ENCODE peak calls at places on chromosomes 13 and 19, in seven cellular contexts. One of them, this sample, is unnamed.

GRCh38 chr19:18698321-18699167 is 15.1 kb downstream of the CRTC1 start:
- DNase-seq in effector memory CD4-positive, alpha-beta T cell: no peak
- DNase-seq in testis: no peak
- DNase-seq in psoas muscle: no peak
- DNase-seq in body of pancreas: no peak
- DNase-seq in lung: no peak
- DNase-seq in cardiac fibroblast: no peak
- DNase-seq in this sample: no peak

GRCh38 chr13:48074006-48074405 is 20.9 kb downstream of the MED4 start:
- DNase-seq in effector memory CD4-positive, alpha-beta T cell: no peak
- DNase-seq in testis: no peak
- DNase-seq in psoas muscle: no peak
- DNase-seq in body of pancreas: no peak
- DNase-seq in lung: no peak
- DNase-seq in cardiac fibroblast: no peak
- DNase-seq in this sample: no peak

GRCh38 chr19:6774821-6775707 is 2.6 kb downstream of the VAV1 start:
- DNase-seq in effector memory CD4-positive, alpha-beta T cell: no peak
- DNase-seq in testis: no peak
- DNase-seq in psoas muscle: no peak
- DNase-seq in body of pancreas: no peak
- DNase-seq in lung: no peak
- DNase-seq in cardiac fibroblast: peak
- DNase-seq in this sample: no peak

GRCh38 chr19:34184880-34185491 is 12.7 kb downstream of the LSM14A start:
- DNase-seq in effector memory CD4-positive, alpha-beta T cell: no peak
- DNase-seq in testis: no peak
- DNase-seq in psoas muscle: no peak
- DNase-seq in body of pancreas: no peak
- DNase-seq in lung: no peak
- DNase-seq in cardiac fibroblast: peak
- DNase-seq in this sample: no peak

GRCh38 chr13:38590230-38590629 is 96.6 kb upstream of the FREM2 start:
- DNase-seq in effector memory CD4-positive, alpha-beta T cell: no peak
- DNase-seq in testis: no peak
- DNase-seq in psoas muscle: no peak
- DNase-seq in body of pancreas: no peak
- DNase-seq in lung: no peak
- DNase-seq in cardiac fibroblast: no peak
- DNase-seq in this sample: no peak

GRCh38 chr19:51127755-51128154 is 3.0 kb downstream of the SIGLEC9 start:
- DNase-seq in effector memory CD4-positive, alpha-beta T cell: no peak
- DNase-seq in testis: no peak
- DNase-seq in psoas muscle: no peak
- DNase-seq in body of pancreas: no peak
- DNase-seq in lung: no peak
- DNase-seq in cardiac fibroblast: peak
- DNase-seq in this sample: no peak

GRCh38 chr19:48822514-48822913 is 11.7 kb upstream of the BCAT2 start:
- DNase-seq in effector memory CD4-positive, alpha-beta T cell: no peak
- DNase-seq in testis: no peak
- DNase-seq in psoas muscle: no peak
- DNase-seq in body of pancreas: no peak
- DNase-seq in lung: no peak
- DNase-seq in cardiac fibroblast: no peak
- DNase-seq in this sample: no peak

GRCh38 chr19:33905473-33905936 is 108.8 kb downstream of the KCTD15 start:
- DNase-seq in effector memory CD4-positive, alpha-beta T cell: no peak
- DNase-seq in testis: no peak
- DNase-seq in psoas muscle: peak
- DNase-seq in body of pancreas: peak
- DNase-seq in lung: no peak
- DNase-seq in cardiac fibroblast: peak
- DNase-seq in this sample: no peak

GRCh38 chr13:82356667-82357066 is 1525.6 kb downstream of the SLITRK1 start:
- DNase-seq in effector memory CD4-positive, alpha-beta T cell: no peak
- DNase-seq in testis: no peak
- DNase-seq in psoas muscle: no peak
- DNase-seq in body of pancreas: no peak
- DNase-seq in lung: no peak
- DNase-seq in cardiac fibroblast: peak
- DNase-seq in this sample: no peak

GRCh38 chr13:94369862-94370491 is 109.5 kb downstream of the DCT start:
- DNase-seq in effector memory CD4-positive, alpha-beta T cell: no peak
- DNase-seq in testis: peak
- DNase-seq in psoas muscle: no peak
- DNase-seq in body of pancreas: no peak
- DNase-seq in lung: no peak
- DNase-seq in cardiac fibroblast: peak
- DNase-seq in this sample: no peak

GRCh38 chr19:8145969-8146368 is 3.4 kb downstream of the FBN3 start:
- DNase-seq in effector memory CD4-positive, alpha-beta T cell: no peak
- DNase-seq in testis: no peak
- DNase-seq in psoas muscle: no peak
- DNase-seq in body of pancreas: peak
- DNase-seq in lung: no peak
- DNase-seq in cardiac fibroblast: no peak
- DNase-seq in this sample: no peak

GRCh38 chr13:24618219-24618955 is 61.8 kb upstream of the ATP12A start:
- DNase-seq in effector memory CD4-positive, alpha-beta T cell: peak
- DNase-seq in testis: no peak
- DNase-seq in psoas muscle: no peak
- DNase-seq in body of pancreas: no peak
- DNase-seq in lung: no peak
- DNase-seq in cardiac fibroblast: no peak
- DNase-seq in this sample: no peak

GRCh38 chr19:21580101-21580500 is 74.7 kb downstream of the ZNF429 start:
- DNase-seq in effector memory CD4-positive, alpha-beta T cell: no peak
- DNase-seq in testis: no peak
- DNase-seq in psoas muscle: no peak
- DNase-seq in body of pancreas: no peak
- DNase-seq in lung: no peak
- DNase-seq in cardiac fibroblast: no peak
- DNase-seq in this sample: no peak

GRCh38 chr19:32642771-32643170 is 32.2 kb downstream of the ANKRD27 start:
- DNase-seq in effector memory CD4-positive, alpha-beta T cell: peak
- DNase-seq in testis: no peak
- DNase-seq in psoas muscle: no peak
- DNase-seq in body of pancreas: no peak
- DNase-seq in lung: no peak
- DNase-seq in cardiac fibroblast: no peak
- DNase-seq in this sample: no peak

GRCh38 chr13:44757671-44758070 is 181.5 kb upstream of the TSC22D1 start:
- DNase-seq in effector memory CD4-positive, alpha-beta T cell: no peak
- DNase-seq in testis: no peak
- DNase-seq in psoas muscle: no peak
- DNase-seq in body of pancreas: no peak
- DNase-seq in lung: no peak
- DNase-seq in cardiac fibroblast: no peak
- DNase-seq in this sample: no peak

GRCh38 chr19:54481326-54481930 is 8.3 kb upstream of the CDC42EP5 start:
- DNase-seq in effector memory CD4-positive, alpha-beta T cell: no peak
- DNase-seq in testis: peak
- DNase-seq in psoas muscle: no peak
- DNase-seq in body of pancreas: peak
- DNase-seq in lung: no peak
- DNase-seq in cardiac fibroblast: peak
- DNase-seq in this sample: no peak
- H3K4me3 ChIP-seq in effector memory CD4-positive, alpha-beta T cell: no peak
- H3K4me3 ChIP-seq in testis: no peak
- H3K4me3 ChIP-seq in psoas muscle: no peak
- H3K4me3 ChIP-seq in body of pancreas: no peak
- H3K4me3 ChIP-seq in lung: no peak
- H3K4me3 ChIP-seq in cardiac fibroblast: no peak
- H3K4me3 ChIP-seq in this sample: no peak

GRCh38 chr19:58560921-58561320 is 2.5 kb upstream of the UBE2M start:
- DNase-seq in effector memory CD4-positive, alpha-beta T cell: no peak
- DNase-seq in testis: no peak
- DNase-seq in psoas muscle: peak
- DNase-seq in body of pancreas: no peak
- DNase-seq in lung: no peak
- DNase-seq in cardiac fibroblast: no peak
- DNase-seq in this sample: no peak

GRCh38 chr19:58558623-58559274 is 338 bp upstream of the UBE2M start:
- DNase-seq in effector memory CD4-positive, alpha-beta T cell: peak
- DNase-seq in testis: peak
- DNase-seq in psoas muscle: peak
- DNase-seq in body of pancreas: peak
- DNase-seq in lung: peak
- DNase-seq in cardiac fibroblast: peak
- DNase-seq in this sample: peak

GRCh38 chr19:58561373-58562125 is 3.1 kb upstream of the UBE2M start:
- DNase-seq in effector memory CD4-positive, alpha-beta T cell: no peak
- DNase-seq in testis: no peak
- DNase-seq in psoas muscle: peak
- DNase-seq in body of pancreas: no peak
- DNase-seq in lung: no peak
- DNase-seq in cardiac fibroblast: no peak
- DNase-seq in this sample: no peak

GRCh38 chr19:58559275-58560006 is 1.0 kb upstream of the UBE2M start:
- DNase-seq in effector memory CD4-positive, alpha-beta T cell: no peak
- DNase-seq in testis: peak
- DNase-seq in psoas muscle: peak
- DNase-seq in body of pancreas: peak
- DNase-seq in lung: peak
- DNase-seq in cardiac fibroblast: peak
- DNase-seq in this sample: peak

GRCh38 chr19:58560007-58560887 is 1.8 kb upstream of the UBE2M start:
- DNase-seq in effector memory CD4-positive, alpha-beta T cell: no peak
- DNase-seq in testis: no peak
- DNase-seq in psoas muscle: peak
- DNase-seq in body of pancreas: no peak
- DNase-seq in lung: no peak
- DNase-seq in cardiac fibroblast: no peak
- DNase-seq in this sample: no peak
- H3K4me3 ChIP-seq in effector memory CD4-positive, alpha-beta T cell: peak
- H3K4me3 ChIP-seq in testis: peak
- H3K4me3 ChIP-seq in psoas muscle: peak
- H3K4me3 ChIP-seq in body of pancreas: no peak
- H3K4me3 ChIP-seq in lung: no peak
- H3K4me3 ChIP-seq in cardiac fibroblast: peak
- H3K4me3 ChIP-seq in this sample: peak

GRCh38 chr19:37981785-37982475 is 74.9 kb downstream of the SIPA1L3 start:
- DNase-seq in effector memory CD4-positive, alpha-beta T cell: no peak
- DNase-seq in testis: no peak
- DNase-seq in psoas muscle: no peak
- DNase-seq in body of pancreas: peak
- DNase-seq in lung: no peak
- DNase-seq in cardiac fibroblast: no peak
- DNase-seq in this sample: no peak
- H3K4me3 ChIP-seq in effector memory CD4-positive, alpha-beta T cell: no peak
- H3K4me3 ChIP-seq in testis: no peak
- H3K4me3 ChIP-seq in psoas muscle: no peak
- H3K4me3 ChIP-seq in body of pancreas: no peak
- H3K4me3 ChIP-seq in lung: no peak
- H3K4me3 ChIP-seq in cardiac fibroblast: no peak
- H3K4me3 ChIP-seq in this sample: no peak

GRCh38 chr13:56909896-56910600 is 230.7 kb upstream of the PRR20A start:
- DNase-seq in effector memory CD4-positive, alpha-beta T cell: no peak
- DNase-seq in testis: peak
- DNase-seq in psoas muscle: no peak
- DNase-seq in body of pancreas: no peak
- DNase-seq in lung: no peak
- DNase-seq in cardiac fibroblast: no peak
- DNase-seq in this sample: no peak

GRCh38 chr13:56906909-56907308 is 233.8 kb upstream of the PRR20A start:
- DNase-seq in effector memory CD4-positive, alpha-beta T cell: no peak
- DNase-seq in testis: no peak
- DNase-seq in psoas muscle: no peak
- DNase-seq in body of pancreas: no peak
- DNase-seq in lung: no peak
- DNase-seq in cardiac fibroblast: no peak
- DNase-seq in this sample: no peak

GRCh38 chr13:56903710-56904109 is 237.0 kb upstream of the PRR20A start:
- DNase-seq in effector memory CD4-positive, alpha-beta T cell: no peak
- DNase-seq in testis: no peak
- DNase-seq in psoas muscle: no peak
- DNase-seq in body of pancreas: no peak
- DNase-seq in lung: no peak
- DNase-seq in cardiac fibroblast: no peak
- DNase-seq in this sample: no peak

GRCh38 chr13:56902276-56902675 is 238.4 kb upstream of the PRR20A start:
- DNase-seq in effector memory CD4-positive, alpha-beta T cell: no peak
- DNase-seq in testis: no peak
- DNase-seq in psoas muscle: no peak
- DNase-seq in body of pancreas: no peak
- DNase-seq in lung: no peak
- DNase-seq in cardiac fibroblast: no peak
- DNase-seq in this sample: no peak

DNA sequence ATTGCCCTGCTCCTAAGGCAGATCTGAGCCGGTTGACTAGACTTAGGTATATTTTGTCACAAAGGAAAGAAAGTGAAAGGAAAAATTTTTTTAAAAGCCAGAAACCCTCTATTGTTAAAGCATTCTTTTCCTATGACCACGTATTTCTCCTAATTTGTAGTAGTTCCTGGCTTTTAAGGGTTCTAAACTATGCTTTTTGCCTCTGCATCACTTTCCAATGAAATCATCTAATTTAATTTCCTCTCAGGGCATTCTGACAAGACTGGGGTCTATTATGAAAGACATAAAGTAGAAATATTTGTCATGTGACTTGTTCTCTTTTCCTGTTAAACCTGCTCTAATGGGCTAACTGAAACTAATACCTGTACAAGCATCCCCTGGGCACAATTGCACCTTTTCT is 233.0 kb upstream of the PRR20A start:
- DNase-seq in effector memory CD4-positive, alpha-beta T cell: no peak
- DNase-seq in testis: no peak
- DNase-seq in psoas muscle: no peak
- DNase-seq in body of pancreas: no peak
- DNase-seq in lung: no peak
- DNase-seq in cardiac fibroblast: no peak
- DNase-seq in this sample: no peak
- H3K4me3 ChIP-seq in effector memory CD4-positive, alpha-beta T cell: no peak
- H3K4me3 ChIP-seq in testis: no peak
- H3K4me3 ChIP-seq in psoas muscle: no peak
- H3K4me3 ChIP-seq in body of pancreas: no peak
- H3K4me3 ChIP-seq in lung: no peak
- H3K4me3 ChIP-seq in cardiac fibroblast: no peak
- H3K4me3 ChIP-seq in this sample: no peak

GRCh38 chr19:11337080-11337479 is 2.4 kb downstream of the RAB3D start:
- DNase-seq in effector memory CD4-positive, alpha-beta T cell: no peak
- DNase-seq in testis: no peak
- DNase-seq in psoas muscle: no peak
- DNase-seq in body of pancreas: no peak
- DNase-seq in lung: no peak
- DNase-seq in cardiac fibroblast: no peak
- DNase-seq in this sample: no peak

GRCh38 chr19:11339254-11340098 is at the start of gene RAB3D:
- DNase-seq in effector memory CD4-positive, alpha-beta T cell: peak
- DNase-seq in testis: peak
- DNase-seq in psoas muscle: peak
- DNase-seq in body of pancreas: peak
- DNase-seq in lung: peak
- DNase-seq in cardiac fibroblast: peak
- DNase-seq in this sample: no peak

GRCh38 chr19:11338164-11338563 is 1.3 kb downstream of the RAB3D start:
- DNase-seq in effector memory CD4-positive, alpha-beta T cell: no peak
- DNase-seq in testis: no peak
- DNase-seq in psoas muscle: no peak
- DNase-seq in body of pancreas: no peak
- DNase-seq in lung: no peak
- DNase-seq in cardiac fibroblast: no peak
- DNase-seq in this sample: no peak

GRCh38 chr19:11335449-11336146 is 3.9 kb downstream of the RAB3D start:
- DNase-seq in effector memory CD4-positive, alpha-beta T cell: no peak
- DNase-seq in testis: no peak
- DNase-seq in psoas muscle: no peak
- DNase-seq in body of pancreas: no peak
- DNase-seq in lung: no peak
- DNase-seq in cardiac fibroblast: no peak
- DNase-seq in this sample: no peak

GRCh38 chr19:11338569-11339253 is 746 bp downstream of the RAB3D start:
- DNase-seq in effector memory CD4-positive, alpha-beta T cell: no peak
- DNase-seq in testis: no peak
- DNase-seq in psoas muscle: no peak
- DNase-seq in body of pancreas: no peak
- DNase-seq in lung: no peak
- DNase-seq in cardiac fibroblast: no peak
- DNase-seq in this sample: no peak
- H3K4me3 ChIP-seq in effector memory CD4-positive, alpha-beta T cell: peak
- H3K4me3 ChIP-seq in testis: peak
- H3K4me3 ChIP-seq in psoas muscle: peak
- H3K4me3 ChIP-seq in body of pancreas: peak
- H3K4me3 ChIP-seq in lung: peak
- H3K4me3 ChIP-seq in cardiac fibroblast: peak
- H3K4me3 ChIP-seq in this sample: peak